ENCODE peak calls at places on chromosomes 6 and 20, in four cellular contexts. W is foreskin fibroblast; M is CD8-positive, alpha-beta memory T cell; E is right atrium auricular region. I is an unnamed sample.

GRCh38 chr6:159836294-159837140 is 36.4 kb downstream of the PNLDC1 start:
- DNase-seq in W (no peak), M (no peak), E (peak), I (no peak)

GRCh38 chr6:41027799-41028617 is 11.0 kb downstream of the UNC5CL start:
- DNase-seq in W (peak), M (peak), E (peak), I (peak)

GRCh38 chr20:43554369-43554768 is 4.5 kb upstream of the SGK2 start:
- DNase-seq in W (no peak), M (no peak), E (no peak), I (no peak)

GRCh38 chr20:63532449-63532971 is 4.7 kb downstream of the PTK6 start:
- DNase-seq in W (no peak), M (no peak), E (no peak), I (no peak)

GRCh38 chr6:56671651-56672461 is 29.2 kb upstream of the DST start:
- DNase-seq in W (no peak), M (no peak), E (no peak), I (no peak)

GRCh38 chr20:50789968-50790650 is 4.8 kb upstream of the BCAS4 start:
- DNase-seq in W (no peak), M (no peak), E (no peak), I (no peak)

GRCh38 chr6:93423542-93423941 is 4.2 kb upstream of the EPHA7 start:
- DNase-seq in W (no peak), M (no peak), E (no peak), I (no peak)

GRCh38 chr20:24943731-24944130 is 5.3 kb upstream of the CST7 start:
- DNase-seq in W (no peak), M (no peak), E (no peak), I (no peak)

GRCh38 chr6:121222656-121223055 is 111.6 kb downstream of the TBC1D32 start:
- DNase-seq in W (peak), M (no peak), E (no peak), I (peak)

GRCh38 chr20:4217349-4217761 is 202.0 kb upstream of the RNF24 start:
- DNase-seq in W (no peak), M (no peak), E (no peak), I (no peak)

DNA sequence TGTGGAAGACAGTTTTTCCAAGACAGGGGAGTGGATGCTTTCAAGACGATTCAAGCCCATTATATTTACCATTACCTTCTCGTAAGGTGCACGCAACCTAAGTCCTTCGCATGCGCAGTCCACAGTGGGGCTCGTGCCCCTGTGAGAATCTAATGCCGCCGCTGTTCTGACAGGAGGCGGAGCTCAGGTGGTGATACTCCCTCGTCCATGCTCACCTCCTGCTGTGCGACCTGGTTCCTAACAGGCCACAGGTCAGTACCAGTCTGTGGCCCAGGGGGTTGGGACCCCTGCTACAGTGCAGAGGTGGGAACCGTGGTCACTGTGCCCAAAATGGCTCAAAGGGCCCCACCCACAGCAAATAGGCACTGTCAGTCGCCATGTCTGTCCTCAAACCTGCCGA is 36.6 kb downstream of the SERPINB1 start:
- DNase-seq in W (no peak), M (no peak), E (peak), I (no peak)
- H3K4me3 ChIP-seq in W (no peak), M (no peak), E (no peak), I (no peak)

GRCh38 chr6:163416640-163417253 is 2.2 kb downstream of the QKI start:
- DNase-seq in W (peak), M (peak), E (no peak), I (peak)

GRCh38 chr6:163420315-163420667 is 5.8 kb downstream of the QKI start:
- DNase-seq in W (no peak), M (no peak), E (no peak), I (no peak)

GRCh38 chr6:163417595-163417994 is 3.1 kb downstream of the QKI start:
- DNase-seq in W (no peak), M (no peak), E (no peak), I (no peak)

GRCh38 chr6:163419413-163420314 is 5.1 kb downstream of the QKI start:
- DNase-seq in W (peak), M (no peak), E (no peak), I (no peak)

DNA sequence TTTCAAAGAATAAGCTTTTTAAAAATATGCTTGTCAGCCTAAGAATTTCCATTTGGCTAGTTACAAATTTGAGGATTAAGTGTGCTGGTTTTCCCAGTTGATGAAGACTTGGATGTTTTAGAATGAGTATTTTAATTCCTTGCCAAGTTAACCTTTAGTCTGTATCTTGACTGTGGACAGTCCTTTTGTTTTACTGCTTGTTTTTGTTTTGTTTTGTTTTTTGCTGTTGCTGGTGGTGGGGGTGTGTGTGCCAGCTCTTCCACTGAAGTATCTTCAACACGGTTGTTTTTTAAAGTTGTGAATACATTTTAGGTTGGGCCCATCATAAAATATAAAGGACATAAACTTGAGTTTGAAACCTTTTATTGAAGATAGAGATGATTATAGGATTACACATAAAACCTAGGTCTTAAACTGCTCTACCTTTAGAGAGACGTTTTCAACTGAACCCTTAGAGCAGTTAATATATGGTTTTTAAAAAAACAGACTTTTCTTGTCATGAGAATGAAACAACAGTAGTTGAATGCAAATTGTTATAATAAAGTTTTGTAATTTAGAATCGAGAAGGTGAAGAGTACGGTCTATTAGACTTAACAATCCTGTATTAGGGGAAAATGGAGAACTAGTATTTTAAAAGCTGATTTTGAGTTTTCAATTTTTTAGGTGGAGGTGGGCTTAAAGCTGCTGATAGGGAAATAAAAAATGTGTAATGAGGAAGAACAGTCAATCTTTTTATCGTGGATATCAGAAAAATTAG is 3.9 kb downstream of the QKI start:
- DNase-seq in W (no peak), M (no peak), E (no peak), I (no peak)
- H3K4me3 ChIP-seq in W (peak), M (no peak), E (peak), I (peak)

DNA sequence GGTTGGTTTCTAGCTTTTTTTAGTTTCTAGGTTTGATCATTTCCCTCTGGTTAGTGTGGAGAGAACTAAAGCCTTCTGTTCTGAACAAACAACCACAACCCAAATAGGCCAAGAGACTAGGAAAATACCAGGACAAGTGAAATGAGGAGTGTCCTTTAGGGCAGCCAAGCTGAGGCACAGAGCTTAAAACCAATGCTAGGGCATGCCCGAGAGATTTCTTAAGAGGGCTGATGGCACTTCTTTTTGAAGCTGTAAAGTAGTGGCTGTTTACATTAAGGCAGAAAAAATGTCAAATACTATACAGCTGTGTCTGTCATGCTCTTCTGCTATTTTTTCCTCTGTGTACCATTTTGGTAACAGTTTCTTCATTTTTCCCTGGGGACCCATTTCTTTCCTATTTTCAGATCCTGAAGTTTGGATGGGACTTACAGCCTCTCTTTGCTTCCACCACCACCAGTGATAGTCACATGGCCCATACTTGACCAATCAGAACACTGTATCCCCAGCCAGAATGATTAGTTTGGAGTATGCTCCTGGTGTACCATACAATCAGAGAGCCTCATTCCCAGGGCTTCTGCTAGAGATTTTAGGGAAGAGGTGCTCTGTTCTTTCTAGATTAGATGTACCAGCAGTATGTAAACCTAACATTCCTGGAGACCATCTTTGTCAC is 154.4 kb downstream of the BMP2 start:
- DNase-seq in W (no peak), M (no peak), E (no peak), I (no peak)
- H3K4me3 ChIP-seq in W (no peak), M (no peak), E (no peak), I (no peak)

GRCh38 chr6:81889644-81890043 is 137.2 kb upstream of the TENT5A start:
- DNase-seq in W (no peak), M (no peak), E (no peak), I (no peak)
- H3K4me3 ChIP-seq in W (no peak), M (no peak), E (no peak), I (no peak)

GRCh38 chr6:52574709-52575489 is 2.0 kb downstream of the TRAM2 start:
- DNase-seq in W (peak), M (peak), E (peak), I (no peak)
- H3K4me3 ChIP-seq in W (peak), M (peak), E (peak), I (peak)

GRCh38 chr6:168132531-168133184 is 53.6 kb upstream of the FRMD1 start:
- DNase-seq in W (peak), M (no peak), E (peak), I (peak)
- H3K4me3 ChIP-seq in W (peak), M (no peak), E (peak), I (peak)

GRCh38 chr6:31878761-31879542 is at the start of gene SLC44A4:
- DNase-seq in W (no peak), M (no peak), E (no peak), I (no peak)

GRCh38 chr6:31877125-31877650 is 1.6 kb downstream of the SLC44A4 start:
- DNase-seq in W (no peak), M (no peak), E (no peak), I (no peak)

GRCh38 chr6:31877651-31878161 is 1.1 kb downstream of the SLC44A4 start:
- DNase-seq in W (no peak), M (no peak), E (no peak), I (no peak)

GRCh38 chr6:31879901-31880300 is 1.1 kb upstream of the SLC44A4 start:
- DNase-seq in W (no peak), M (no peak), E (no peak), I (no peak)

GRCh38 chr6:31878222-31878621 is 575 bp downstream of the SLC44A4 start:
- DNase-seq in W (no peak), M (no peak), E (no peak), I (no peak)
- H3K4me3 ChIP-seq in W (no peak), M (no peak), E (no peak), I (no peak)

GRCh38 chr6:108735991-108736345 is 112.3 kb upstream of the ARMC2 start:
- DNase-seq in W (no peak), M (no peak), E (no peak), I (no peak)
- H3K4me3 ChIP-seq in W (no peak), M (no peak), E (no peak), I (no peak)